ENCODE peak calls at places on chromosomes 5 and 9, in six cellular contexts. H, D, X, I, E and U are unnamed samples.

GRCh38 chr5:58773744-58774441 is 191.0 kb downstream of the RAB3C start:
- DNase-seq in H (no peak), D (no peak), X (no peak), I (no peak), E (peak; percentile 3), U (no peak)

GRCh38 chr5:141734501-141735231 is 52.6 kb upstream of the ARAP3 start:
- DNase-seq in H (no peak), D (peak; percentile 62), X (peak; percentile 53), I (peak; percentile 58), E (peak; percentile 43), U (no peak)

GRCh38 chr9:136799854-136800657 is 3.9 kb downstream of the CCDC183 start:
- DNase-seq in H (peak; percentile 95), D (peak; percentile 75), X (peak; percentile 80), I (peak; percentile 89), E (peak; percentile 84), U (peak; percentile 71)

GRCh38 chr5:52776116-52776515 is 11.6 kb upstream of the ITGA1 start:
- DNase-seq in H (no peak), D (no peak), X (no peak), I (no peak), E (no peak), U (no peak)

GRCh38 chr5:132397224-132397623 is 27.7 kb downstream of the SLC22A5 start:
- DNase-seq in H (no peak), D (no peak), X (no peak), I (no peak), E (no peak), U (no peak)

GRCh38 chr9:26935847-26936246 is 11.2 kb downstream of the PLAA start:
- DNase-seq in H (no peak), D (no peak), X (no peak), I (no peak), E (no peak), U (no peak)

GRCh38 chr5:59256331-59256730 is 637.2 kb downstream of the PDE4D start:
- DNase-seq in H (no peak), D (no peak), X (no peak), I (no peak), E (no peak), U (no peak)

GRCh38 chr5:141951341-141951781 is 6.6 kb downstream of the PCDH12 start:
- DNase-seq in H (no peak), D (no peak), X (no peak), I (peak; percentile 71), E (no peak), U (no peak)

GRCh38 chr5:171639966-171640365 is 145.7 kb upstream of the SMIM23 start:
- DNase-seq in H (no peak), D (no peak), X (no peak), I (no peak), E (no peak), U (no peak)

GRCh38 chr5:132830436-132831094 is at the start of gene SHROOM1:
- DNase-seq in H (peak; percentile 73), D (peak; percentile 76), X (peak; percentile 55), I (peak; percentile 80), E (no peak), U (peak; percentile 89)

GRCh38 chr9:98807811-98808195 is 333 bp downstream of the GALNT12 start:
- DNase-seq in H (no peak), D (no peak), X (no peak), I (no peak), E (no peak), U (peak; percentile 83)

GRCh38 chr5:58855851-58856739 is 273.2 kb downstream of the RAB3C start:
- DNase-seq in H (no peak), D (no peak), X (no peak), I (no peak), E (no peak), U (no peak)

GRCh38 chr5:33890147-33890546 is 1.6 kb downstream of the ADAMTS12 start:
- DNase-seq in H (no peak), D (no peak), X (no peak), I (no peak), E (no peak), U (no peak)

GRCh38 chr9:89929315-89929714 is 324.5 kb downstream of the GADD45G start:
- DNase-seq in H (no peak), D (no peak), X (no peak), I (no peak), E (no peak), U (no peak)

GRCh38 chr5:125584119-125584518 is 837.7 kb upstream of the ZNF608 start:
- DNase-seq in H (no peak), D (no peak), X (no peak), I (no peak), E (no peak), U (no peak)

GRCh38 chr9:27247756-27248155 is 49.2 kb downstream of the EQTN start:
- DNase-seq in H (no peak), D (no peak), X (peak; percentile 46), I (peak; percentile 14), E (peak; percentile 1), U (no peak)

GRCh38 chr9:100277166-100277979 is 75.4 kb downstream of the TEX10 start:
- DNase-seq in H (no peak), D (no peak), X (no peak), I (no peak), E (no peak), U (no peak)

GRCh38 chr5:137115152-137115551 is 384.0 kb downstream of the SPOCK1 start:
- DNase-seq in H (no peak), D (no peak), X (no peak), I (no peak), E (no peak), U (no peak)

GRCh38 chr5:56612353-56612752 is 203.0 kb upstream of the MAP3K1 start:
- DNase-seq in H (no peak), D (no peak), X (no peak), I (no peak), E (no peak), U (no peak)

GRCh38 chr5:108830705-108831276 is 83.1 kb downstream of the FER start:
- DNase-seq in H (no peak), D (no peak), X (no peak), I (no peak), E (no peak), U (no peak)

GRCh38 chr9:32551491-32552049 is 557 bp upstream of the SMIM27 start:
- DNase-seq in H (peak; percentile 79), D (peak; percentile 49), X (no peak), I (peak; percentile 8), E (peak; percentile 48), U (peak; percentile 86)

GRCh38 chr5:1134478-1134877 is 22.6 kb upstream of the SLC12A7 start:
- DNase-seq in H (no peak), D (no peak), X (no peak), I (no peak), E (no peak), U (no peak)

GRCh38 chr5:110736763-110737162 is 2.0 kb upstream of the SLC25A46 start:
- DNase-seq in H (no peak), D (no peak), X (no peak), I (no peak), E (no peak), U (no peak)

GRCh38 chr9:133942206-133942975 is 49.7 kb downstream of the VAV2 start:
- DNase-seq in H (no peak), D (peak; percentile 17), X (no peak), I (no peak), E (no peak), U (no peak)

GRCh38 chr9:7315746-7316457 is 483.7 kb downstream of the DMAC1 start:
- DNase-seq in H (no peak), D (no peak), X (no peak), I (no peak), E (no peak), U (no peak)

GRCh38 chr5:55991768-55992486 is 2.8 kb downstream of the IL6ST start:
- DNase-seq in H (no peak), D (no peak), X (no peak), I (no peak), E (no peak), U (no peak)

GRCh38 chr5:120396186-120396585 is 67.9 kb upstream of the PRR16 start:
- DNase-seq in H (no peak), D (no peak), X (no peak), I (no peak), E (no peak), U (no peak)

GRCh38 chr5:138611295-138612220 is 36.4 kb upstream of the HSPA9 start:
- DNase-seq in H (no peak), D (no peak), X (no peak), I (peak; percentile 36), E (no peak), U (no peak)

GRCh38 chr9:126419475-126419874 is 92.8 kb downstream of the MVB12B start:
- DNase-seq in H (no peak), D (no peak), X (no peak), I (no peak), E (peak; percentile 94), U (no peak)

GRCh38 chr9:93568169-93568568 is 8.2 kb upstream of the PHF2 start:
- DNase-seq in H (peak; percentile 49), D (no peak), X (no peak), I (no peak), E (no peak), U (no peak)

GRCh38 chr5:151745071-151745705 is 13.2 kb downstream of the ATOX1 start:
- DNase-seq in H (peak; percentile 61), D (peak; percentile 77), X (peak; percentile 66), I (no peak), E (no peak), U (peak; percentile 78)